ENCODE peak calls at places on chromosomes 2 and 18, in nine cellular contexts. A, P, J, M, F, V, N, S and U are unnamed samples.

GRCh38 chr2:65199891-65200290 is 27.7 kb upstream of the ACTR2 start:
- DNase-seq in F (no peak), J (no peak), P (no peak), S (no peak), N (peak; percentile 32), M (no peak), V (no peak), A (no peak), U (no peak)

GRCh38 chr2:143686585-143687164 is 557.5 kb downstream of the ARHGAP15 start:
- DNase-seq in N (peak; percentile 59), M (peak; percentile 59), J (peak; percentile 51), F (no peak), S (no peak), V (peak; percentile 46), A (peak; percentile 74), P (no peak), U (peak; percentile 68)

GRCh38 chr2:28713582-28714292 is 37.9 kb upstream of the PPP1CB start:
- DNase-seq in P (no peak), V (no peak), J (peak; percentile 48), S (no peak), M (peak; percentile 60), N (peak; percentile 72), F (no peak), A (peak; percentile 40), U (peak; percentile 41)

GRCh38 chr18:49521251-49521650 is 34.2 kb upstream of the C18orf32 start:
- DNase-seq in J (no peak), M (no peak), S (no peak), V (no peak), P (no peak), A (peak; percentile 27), N (peak; percentile 2), F (no peak), U (peak; percentile 9)

GRCh38 chr2:239873656-239874635 is 151.2 kb downstream of the NDUFA10 start:
- DNase-seq in V (no peak), M (no peak), A (no peak), P (no peak), S (no peak), N (no peak), J (no peak), F (no peak), U (no peak)

GRCh38 chr2:197209274-197209673 is 101.3 kb downstream of the ANKRD44 start:
- DNase-seq in A (no peak), V (no peak), N (no peak), J (no peak), P (no peak), F (no peak), S (no peak), M (no peak), U (no peak)

GRCh38 chr2:15303874-15304273 is 257.3 kb downstream of the NBAS start:
- DNase-seq in S (no peak), P (no peak), M (no peak), N (no peak), A (no peak), F (no peak), V (no peak), J (no peak), U (no peak)

GRCh38 chr2:35081001-35081628 is 1274.5 kb upstream of the CRIM1 start:
- DNase-seq in F (no peak), S (no peak), A (peak; percentile 53), N (no peak), V (no peak), J (no peak), M (no peak), P (no peak), U (no peak)

GRCh38 chr2:232491139-232491780 is 3.6 kb upstream of the ECEL1 start:
- DNase-seq in F (no peak), N (no peak), P (peak; percentile 20), A (no peak), V (no peak), J (peak; percentile 85), M (no peak), S (no peak), U (no peak)

GRCh38 chr2:152718909-152719645 is 657 bp downstream of the ARL6IP6 start:
- DNase-seq in M (peak; percentile 84), J (peak; percentile 25), F (no peak), A (peak; percentile 80), N (peak; percentile 55), P (no peak), S (no peak), V (peak; percentile 68), U (peak; percentile 23)

GRCh38 chr18:44911260-44911659 is 230.6 kb downstream of the SETBP1 start:
- DNase-seq in P (no peak), J (no peak), V (no peak), A (no peak), M (no peak), N (no peak), F (no peak), S (no peak), U (no peak)
- H3K4me3 ChIP-seq in P (no peak overlapping the region), J (no peak overlapping the region), V (no peak overlapping the region), A (no peak overlapping the region), M (no peak overlapping the region), N (no peak overlapping the region), F (no peak overlapping the region), S (no peak overlapping the region), U (no peak overlapping the region)

DNA sequence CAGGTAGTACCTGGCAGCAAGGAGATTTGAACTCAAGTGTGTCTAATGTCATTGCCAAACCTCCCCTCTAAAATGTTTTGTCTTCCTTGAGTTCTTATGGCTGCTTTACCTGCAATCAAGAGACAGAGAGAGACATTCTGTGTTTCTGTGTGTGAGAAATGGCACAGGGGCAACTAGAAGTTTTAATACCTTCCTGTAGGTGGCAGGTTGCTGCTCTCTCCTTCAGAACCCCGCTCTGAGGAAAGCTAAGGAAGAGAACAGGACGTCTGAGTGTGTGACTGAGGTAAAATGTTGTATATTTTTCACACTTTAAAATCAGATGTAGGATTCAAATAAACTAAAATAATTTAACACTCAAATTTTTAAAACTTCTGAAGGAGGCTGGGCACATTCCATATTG is 19.2 kb downstream of the DTNA start:
- DNase-seq in P (no peak), S (no peak), N (peak; percentile 37), A (peak; percentile 29), V (peak; percentile 75), M (peak; percentile 20), J (peak; percentile 77), F (no peak), U (peak; percentile 37)
- TF ChIP-seq CTCF in P (no peak), S (peak; percentile 36), N (peak; percentile 54), A (peak; percentile 52), V (peak; percentile 56), M (peak; percentile 35), J (peak; percentile 72), F (peak; percentile 60), U (peak; percentile 59)

DNA sequence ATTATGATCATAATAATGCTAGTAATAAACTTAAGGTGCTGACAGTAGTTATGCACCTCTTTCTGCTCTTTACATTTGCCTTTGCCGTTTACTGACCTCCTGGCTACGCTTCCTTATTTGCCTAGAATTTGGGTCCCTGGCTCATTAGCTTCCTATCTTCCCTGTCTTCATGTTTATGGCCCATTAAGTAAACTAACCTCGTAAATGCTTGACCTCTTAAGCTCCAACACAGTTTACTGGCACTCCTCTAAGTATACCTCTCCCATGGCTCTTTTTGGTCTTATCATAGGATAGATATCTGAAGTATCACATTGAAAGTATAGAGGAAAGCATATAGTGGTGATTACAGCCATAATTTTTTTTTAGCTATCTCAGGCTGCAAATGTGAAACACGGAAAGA is 657.3 kb upstream of the SLC39A10 start:
- DNase-seq in N (no peak), P (no peak), A (no peak), M (no peak), F (no peak), V (no peak), J (no peak), S (no peak), U (no peak)
- H3K4me3 ChIP-seq in N (no peak overlapping the region), P (no peak overlapping the region), A (no peak overlapping the region), M (no peak overlapping the region), F (no peak overlapping the region), V (no peak overlapping the region), J (no peak overlapping the region), S (no peak overlapping the region), U (no peak overlapping the region)

GRCh38 chr2:36369163-36369562 is 13.6 kb downstream of the CRIM1 start:
- DNase-seq in F (no peak), P (no peak), S (no peak), N (no peak), M (no peak), A (no peak), J (no peak), V (no peak), U (no peak)
- TF ChIP-seq CTCF in F (no peak), P (no peak), S (no peak), N (no peak), M (no peak), A (no peak), J (no peak), V (no peak), U (no peak)

GRCh38 chr2:62304429-62305417 is 108.8 kb downstream of the B3GNT2 start:
- DNase-seq in S (peak; percentile 56), P (peak; percentile 63), V (peak; percentile 68), A (peak; percentile 79), J (peak; percentile 87), N (peak; percentile 37), M (peak; percentile 100), F (no peak), U (peak; percentile 63)

GRCh38 chr2:62306751-62307468 is 111.0 kb downstream of the B3GNT2 start:
- DNase-seq in S (no peak), A (peak; percentile 95), N (no peak), V (peak; percentile 24), M (peak; percentile 62), P (no peak), F (no peak), J (no peak), U (peak; percentile 4)

GRCh38 chr2:62303818-62304217 is 107.9 kb downstream of the B3GNT2 start:
- DNase-seq in N (no peak), M (peak; percentile 79), A (no peak), P (no peak), F (no peak), V (no peak), S (no peak), J (no peak), U (no peak)

GRCh38 chr2:62307469-62308389 is 111.8 kb downstream of the B3GNT2 start:
- DNase-seq in J (no peak), S (no peak), F (no peak), P (no peak), A (peak; percentile 26), N (no peak), M (no peak), V (no peak), U (no peak)

DNA sequence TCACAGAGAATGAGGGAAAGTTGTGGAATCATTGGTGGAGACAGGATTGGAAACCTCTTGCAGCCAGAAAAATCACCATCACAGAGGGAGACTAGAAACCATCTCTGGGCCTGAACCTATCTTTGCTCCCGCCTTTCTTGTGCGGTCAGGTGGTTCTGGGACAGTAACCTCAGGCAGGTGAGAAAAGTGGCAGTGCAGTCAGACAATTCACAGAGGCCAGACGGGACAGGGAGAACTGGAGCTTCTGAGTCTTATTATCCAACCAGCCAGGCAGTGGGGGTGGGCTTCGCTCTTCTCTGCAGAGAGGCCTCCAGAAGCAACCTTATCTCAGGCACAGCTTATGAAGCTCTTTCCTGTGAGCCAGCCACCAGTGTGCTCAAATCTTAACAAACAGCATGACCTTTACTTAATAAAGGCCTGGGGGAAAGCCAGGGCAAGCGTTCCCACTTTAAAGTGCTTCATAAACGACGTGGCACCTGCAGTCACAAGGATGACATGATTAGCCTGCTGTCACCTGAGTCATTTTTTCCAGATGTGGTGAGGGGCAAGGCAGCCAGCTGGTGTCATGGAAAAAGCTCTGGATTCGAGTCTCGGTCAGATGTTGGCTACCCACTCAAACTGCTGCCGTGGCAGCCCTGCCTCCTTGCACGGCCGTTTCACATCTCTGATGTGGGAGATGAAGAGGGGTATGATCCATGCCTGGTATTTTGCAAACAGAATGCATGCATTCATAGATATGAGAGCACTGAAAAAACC is 109.7 kb downstream of the B3GNT2 start:
- DNase-seq in J (no peak), M (peak; percentile 49), P (no peak), S (no peak), A (no peak), N (no peak), F (no peak), V (peak; percentile 20), U (no peak)
- H3K4me3 ChIP-seq in J (no peak overlapping the region), M (no peak overlapping the region), P (no peak overlapping the region), S (no peak overlapping the region), A (no peak overlapping the region), N (no peak overlapping the region), F (no peak overlapping the region), V (no peak overlapping the region), U (no peak overlapping the region)